ENCODE peak calls at places on chromosomes 13 and 19, in seven cellular contexts. K, X, B, M, G, V and N are unnamed samples. For H3K36me3, the result is how much of the 10 kb centered on the place peaks cover.

GRCh38 chr19:12793290-12794195 is 2.3 kb downstream of the JUNB start:
- DNase-seq in M (peak), G (peak), X (peak), V (no peak), B (peak), K (peak), N (no peak)

GRCh38 chr19:43308244-43308815 is 39.0 kb upstream of the PSG9 start:
- DNase-seq in X (no peak), V (no peak), B (no peak), G (no peak), M (no peak), K (no peak), N (no peak)

GRCh38 chr19:53818756-53819155 is 5.4 kb downstream of the NLRP12 start:
- DNase-seq in V (no peak), K (no peak), B (no peak), X (no peak), M (no peak), G (no peak), N (no peak)

GRCh38 chr13:30446122-30446500 is 19.6 kb downstream of the HMGB1 start:
- DNase-seq in V (no peak), K (no peak), X (no peak), M (no peak), B (no peak), G (no peak), N (no peak)

GRCh38 chr19:38730731-38731589 is 13.3 kb downstream of the CAPN12 start:
- DNase-seq in V (no peak), X (peak), K (no peak), G (no peak), M (peak), B (no peak), N (no peak)

GRCh38 chr13:67259208-67259607 is 29.1 kb upstream of the PCDH9 start:
- DNase-seq in X (no peak), G (no peak), B (no peak), M (no peak), K (no peak), V (no peak), N (no peak)

GRCh38 chr13:48643159-48643558 is 10.6 kb upstream of the CYSLTR2 start:
- DNase-seq in X (no peak), V (no peak), M (no peak), G (no peak), B (no peak), K (no peak), N (no peak)

GRCh38 chr19:46718157-46718933 is 1.4 kb upstream of the PRKD2 start:
- DNase-seq in V (no peak), M (no peak), G (peak), K (no peak), X (no peak), B (no peak), N (no peak)

GRCh38 chr13:99307648-99308339 is 595 bp upstream of the GPR183 start:
- DNase-seq in V (no peak), M (peak), G (no peak), X (no peak), K (peak), B (peak), N (peak)

GRCh38 chr19:750640-751423 is at the start of gene MISP:
- DNase-seq in X (peak), V (no peak), G (peak), B (no peak), M (peak), K (no peak), N (no peak)

GRCh38 chr19:40614595-40615411 is 13.6 kb downstream of the LTBP4 start:
- DNase-seq in G (peak), V (no peak), K (peak), M (peak), B (peak), X (peak), N (no peak)

GRCh38 chr13:45269204-45269603 is 68.4 kb upstream of the KCTD4 start:
- DNase-seq in V (no peak), M (no peak), X (no peak), B (peak), G (no peak), K (peak), N (no peak)

GRCh38 chr13:24670927-24671326 is 9.3 kb upstream of the ATP12A start:
- DNase-seq in X (no peak), G (no peak), M (no peak), V (no peak), B (no peak), K (no peak), N (no peak)

GRCh38 chr13:48580185-48580803 is 47.4 kb upstream of the RCBTB2 start:
- DNase-seq in G (no peak), M (no peak), V (no peak), X (no peak), B (peak), K (no peak), N (peak)

GRCh38 chr13:113548171-113548641 is 36.3 kb upstream of the TFDP1 start:
- DNase-seq in G (no peak), M (peak), B (no peak), X (peak), V (no peak), K (peak), N (no peak)

GRCh38 chr13:98182589-98182988 is 5.5 kb upstream of the RNF113B start:
- DNase-seq in X (no peak), B (no peak), M (no peak), G (no peak), V (no peak), K (peak), N (no peak)

GRCh38 chr13:62060570-62060969 is 644.9 kb upstream of the PCDH20 start:
- DNase-seq in X (no peak), K (no peak), M (no peak), V (no peak), G (no peak), B (no peak), N (no peak)

GRCh38 chr13:97250560-97250959 is 28.4 kb downstream of the MBNL2 start:
- DNase-seq in V (no peak), X (no peak), M (no peak), B (no peak), K (no peak), G (no peak), N (no peak)

GRCh38 chr13:71218960-71219359 is 648.0 kb downstream of the DACH1 start:
- DNase-seq in M (no peak), G (no peak), V (no peak), K (no peak), B (no peak), X (no peak), N (no peak)
- H3K27ac ChIP-seq in M (no peak), G (no peak), V (no peak), K (no peak), B (no peak), X (no peak), N (no peak)

DNA sequence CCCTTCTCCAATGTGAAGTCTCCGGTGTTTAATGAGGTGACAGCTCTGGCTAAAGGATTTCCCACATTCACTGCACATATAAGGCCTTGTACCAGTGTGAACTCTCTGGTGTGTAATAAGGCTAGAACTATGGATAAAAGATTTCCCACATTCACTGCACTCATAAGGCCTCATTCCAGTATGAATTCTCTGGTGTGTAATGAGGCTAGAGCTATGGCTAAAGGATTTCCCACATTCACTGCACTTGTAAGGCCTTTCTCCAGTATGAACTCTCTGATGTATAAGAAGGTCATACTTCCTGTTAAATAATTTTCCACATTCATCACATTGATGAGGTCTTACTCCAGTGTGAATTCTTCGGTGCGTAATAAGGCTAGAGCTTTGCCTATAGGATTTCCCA is 5.9 kb downstream of the ZNF256 start:
- DNase-seq in X (no peak), M (no peak), G (no peak), V (no peak), K (no peak), B (no peak), N (no peak)
- H3K36me3 ChIP-seq in X (under half), M (under half), G (under half), V (under half), K (under half), B (under half), N (under half)

DNA sequence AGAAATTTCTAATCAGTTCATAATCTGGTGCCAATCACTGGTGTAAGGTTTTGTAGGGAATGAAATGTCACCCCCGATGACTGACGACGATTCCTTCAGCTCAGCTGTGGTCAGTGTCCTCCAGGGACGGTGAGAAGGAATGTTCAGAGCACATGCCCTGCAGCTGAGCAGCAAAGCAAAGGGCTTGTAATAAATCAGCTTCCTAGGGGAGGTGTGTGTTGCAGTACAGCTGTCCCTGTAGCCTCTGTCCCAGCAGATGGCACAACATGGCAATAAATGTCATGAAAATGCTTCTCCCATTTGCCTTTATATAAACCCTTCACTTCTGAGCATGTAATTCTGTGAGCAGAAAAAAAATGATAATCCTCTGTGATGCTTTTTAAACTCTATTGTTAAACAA is 102.4 kb downstream of the FAM216B start:
- DNase-seq in B (peak), V (no peak), K (peak), G (no peak), X (no peak), M (no peak), N (no peak)
- TF ChIP-seq CTCF in B (no peak), V (peak), K (no peak), G (peak), X (no peak), M (no peak), N (no peak)

GRCh38 chr13:110503037-110503901 is 58.3 kb downstream of the RAB20 start:
- DNase-seq in G (no peak), X (peak), V (no peak), M (no peak), B (no peak), K (no peak), N (no peak)

GRCh38 chr13:110505594-110505993 is 55.9 kb downstream of the RAB20 start:
- DNase-seq in G (no peak), B (no peak), X (peak), V (no peak), M (no peak), K (no peak), N (no peak)

GRCh38 chr13:110506396-110506795 is 55.1 kb downstream of the RAB20 start:
- DNase-seq in X (peak), G (no peak), V (no peak), M (no peak), K (no peak), B (no peak), N (no peak)

GRCh38 chr13:110501188-110501587 is 60.3 kb downstream of the RAB20 start:
- DNase-seq in K (no peak), V (no peak), M (no peak), X (peak), G (no peak), B (no peak), N (no peak)

GRCh38 chr13:110503979-110504499 is 57.5 kb downstream of the RAB20 start:
- DNase-seq in K (no peak), B (no peak), X (peak), V (no peak), M (no peak), G (no peak), N (no peak)
- H3K27ac ChIP-seq in K (peak), B (no peak), X (no peak), V (no peak), M (no peak), G (no peak), N (no peak)

DNA sequence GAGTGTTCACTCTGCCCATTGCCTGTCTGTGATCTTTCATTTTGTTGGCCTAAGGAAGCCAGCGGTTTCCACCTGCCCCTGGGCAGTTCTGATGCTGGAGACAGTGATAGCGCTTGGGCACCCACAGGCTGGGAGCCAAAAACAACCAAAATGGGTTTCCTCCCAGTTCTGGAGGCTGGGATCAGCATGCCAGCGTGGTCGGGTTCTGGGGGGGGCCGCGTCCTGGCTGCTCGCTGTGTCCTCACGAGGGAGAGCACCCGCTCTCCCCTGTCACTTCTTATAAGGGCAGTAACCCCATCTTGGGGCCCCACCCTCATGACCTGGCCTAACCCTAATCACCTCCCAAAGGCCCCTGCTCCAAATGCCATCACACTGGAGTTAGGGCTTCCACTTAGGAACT is 67.9 kb downstream of the RAB20 start:
- DNase-seq in V (no peak), B (no peak), K (no peak), X (peak), M (no peak), G (no peak), N (no peak)
- H3K36me3 ChIP-seq in V (under half), B (under half), K (half or more), X (half or more), M (under half), G (under half), N (under half)

GRCh38 chr19:19561946-19562664 is 24.0 kb downstream of the CILP2 start:
- DNase-seq in X (no peak), G (no peak), B (no peak), V (no peak), M (no peak), K (no peak), N (no peak)

GRCh38 chr19:19566306-19566705 is 28.2 kb downstream of the CILP2 start:
- DNase-seq in V (no peak), B (peak), M (no peak), K (peak), X (no peak), G (no peak), N (no peak)

GRCh38 chr19:19563348-19563848 is 25.3 kb downstream of the CILP2 start:
- DNase-seq in K (no peak), G (no peak), M (no peak), V (no peak), B (no peak), X (no peak), N (no peak)

GRCh38 chr19:19559942-19560341 is 21.9 kb downstream of the CILP2 start:
- DNase-seq in V (no peak), B (no peak), M (no peak), G (no peak), X (no peak), K (no peak), N (no peak)

DNA sequence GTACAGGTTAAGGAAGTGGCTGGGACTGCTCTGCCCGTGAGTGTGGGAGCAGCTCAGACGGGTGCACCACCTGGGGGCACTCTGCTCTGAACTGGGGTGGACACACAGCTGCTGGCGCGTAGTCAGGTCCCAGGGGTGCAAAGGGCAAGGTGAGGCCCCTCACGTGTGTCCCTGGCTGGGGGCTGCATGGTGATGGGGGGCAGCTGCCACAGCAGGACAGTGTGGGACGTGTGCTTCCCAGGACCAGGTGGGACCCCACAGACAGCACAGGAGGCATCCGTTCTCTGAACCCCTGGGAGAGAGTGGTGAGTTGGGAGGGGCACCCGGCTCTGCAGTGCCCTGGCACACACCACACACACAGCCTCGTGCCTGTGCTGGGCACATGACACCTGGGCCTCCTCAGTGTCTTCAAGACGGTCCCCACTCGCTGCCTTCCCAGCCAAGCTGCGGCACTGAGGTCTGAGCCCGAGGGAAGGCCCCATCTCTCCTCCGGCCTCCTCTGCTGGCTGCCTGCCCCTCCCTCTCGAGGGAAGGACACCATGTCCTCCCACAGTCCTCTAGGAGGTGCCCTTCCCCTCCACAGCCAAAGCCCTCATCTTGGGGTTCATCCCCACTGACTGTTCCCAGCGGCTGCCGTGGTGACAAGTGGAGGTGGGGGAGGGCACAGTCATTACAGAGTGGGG is 24.7 kb downstream of the CILP2 start:
- DNase-seq in M (no peak), V (no peak), G (no peak), K (no peak), X (no peak), B (no peak), N (no peak)
- TF ChIP-seq CTCF in M (no peak), V (peak), G (no peak), K (no peak), X (no peak), B (no peak), N (no peak)

DNA sequence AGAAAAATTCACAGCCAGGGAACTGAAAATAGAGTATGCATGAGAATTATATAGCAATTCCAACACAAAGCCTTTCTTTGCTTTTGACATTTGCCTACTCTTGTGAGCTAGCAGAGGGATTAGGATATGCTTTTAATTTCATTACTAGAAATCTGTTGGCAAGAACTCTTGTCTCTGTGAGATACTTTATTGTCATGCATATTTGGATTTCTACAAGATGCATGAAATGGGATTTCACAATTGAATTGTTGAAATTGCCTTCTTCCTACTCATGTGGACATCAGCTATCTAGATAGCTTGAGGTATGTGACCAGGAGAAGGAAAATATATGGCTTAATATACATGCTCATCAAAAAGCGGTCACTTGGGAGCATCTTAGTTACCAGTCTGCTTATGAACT is 166.0 kb downstream of the SLC7A1 start:
- DNase-seq in K (no peak), M (no peak), X (no peak), G (no peak), B (no peak), V (no peak), N (no peak)
- H3K27ac ChIP-seq in K (no peak), M (no peak), X (no peak), G (no peak), B (no peak), V (no peak), N (no peak)